ENCODE peak calls at places on chromosome 20, in seven cellular contexts. V is IMR-90, S is H9, H is H1, W is mesenchymal stem cell, B is trophoblast cell, R is neuronal stem cell. Y is an unnamed sample.
A peak's percentile ranks its signal among the peaks of the same experiment; 100 is the strongest.

GRCh38 chr20:64143018-64143801 is 21.0 kb upstream of the MYT1 start:
- DNase-seq in B (no peak), W (no peak), V (no peak), R (no peak), H (peak; percentile 39), S (no peak), Y (no peak)

GRCh38 chr20:2864626-2865025 is 8.7 kb upstream of the PTPRA start:
- DNase-seq in S (no peak), V (no peak), B (peak; percentile 15), W (no peak), H (no peak), R (no peak), Y (no peak)

GRCh38 chr20:16036331-16036730 is 536.9 kb downstream of the KIF16B start:
- DNase-seq in B (no peak), V (no peak), R (no peak), W (no peak), S (no peak), H (no peak), Y (no peak)

GRCh38 chr20:14817121-14817520 is 479.7 kb upstream of the FLRT3 start:
- DNase-seq in W (no peak), H (no peak), V (no peak), S (no peak), R (no peak), B (no peak), Y (no peak)

GRCh38 chr20:35497780-35498189 is 31.7 kb downstream of the C20orf173 start:
- DNase-seq in B (no peak), W (no peak), S (no peak), R (no peak), V (no peak), H (no peak), Y (no peak)

GRCh38 chr20:44428174-44429016 is 47.3 kb upstream of the TTPAL start:
- DNase-seq in B (no peak), V (no peak), S (no peak), W (no peak), R (no peak), H (no peak), Y (no peak)

GRCh38 chr20:8427419-8428065 is 295.5 kb downstream of the PLCB1 start:
- DNase-seq in R (no peak), V (peak; percentile 17), H (no peak), S (no peak), W (no peak), B (no peak), Y (no peak)

GRCh38 chr20:8255945-8256632 is 124.0 kb downstream of the PLCB1 start:
- DNase-seq in H (no peak), B (no peak), V (no peak), R (no peak), S (no peak), W (peak; percentile 67), Y (peak; percentile 7)

GRCh38 chr20:57876163-57876562 is 166.3 kb upstream of the PMEPA1 start:
- DNase-seq in B (no peak), V (no peak), R (no peak), S (no peak), W (no peak), H (no peak), Y (no peak)

GRCh38 chr20:51468636-51469035 is 73.9 kb downstream of the NFATC2 start:
- DNase-seq in R (no peak), H (no peak), S (no peak), W (no peak), B (no peak), V (no peak), Y (no peak)

GRCh38 chr20:56322661-56323060 is 36.1 kb upstream of the FAM210B start:
- DNase-seq in W (no peak), B (no peak), R (no peak), S (no peak), H (no peak), V (no peak), Y (no peak)

GRCh38 chr20:37897008-37897548 is 5.8 kb upstream of the VSTM2L start:
- DNase-seq in B (no peak), H (peak; percentile 71), S (peak; percentile 57), V (no peak), W (no peak), R (no peak), Y (peak; percentile 65)

GRCh38 chr20:15370370-15370769 is 1033.0 kb upstream of the FLRT3 start:
- DNase-seq in B (no peak), V (no peak), R (no peak), W (no peak), S (no peak), H (no peak), Y (no peak)

GRCh38 chr20:44979090-44979621 is 12.8 kb downstream of the STK4 start:
- DNase-seq in B (peak; percentile 17), S (no peak), W (peak; percentile 80), V (peak; percentile 61), R (no peak), H (no peak), Y (no peak)

GRCh38 chr20:45407067-45407745 is 883 bp upstream of the DBNDD2 start:
- DNase-seq in V (no peak), H (no peak), S (peak; percentile 52), R (peak; percentile 15), W (peak; percentile 67), B (no peak), Y (peak; percentile 63)

GRCh38 chr20:41437836-41438235 is 71.2 kb upstream of the EMILIN3 start:
- DNase-seq in H (no peak), V (peak; percentile 10), R (no peak), B (no peak), S (no peak), W (no peak), Y (no peak)

GRCh38 chr20:49814057-49814675 is 1.5 kb downstream of the SLC9A8 start:
- DNase-seq in B (no peak), R (no peak), H (no peak), V (no peak), S (no peak), W (no peak), Y (no peak)

GRCh38 chr20:46401478-46401860 is 4.9 kb downstream of the ELMO2 start:
- DNase-seq in B (no peak), H (no peak), R (no peak), S (no peak), V (no peak), W (peak; percentile 57), Y (no peak)

GRCh38 chr20:48599106-48599747 is 228.6 kb downstream of the PREX1 start:
- DNase-seq in S (no peak), R (no peak), H (no peak), B (no peak), V (no peak), W (no peak), Y (no peak)

GRCh38 chr20:21569586-21569985 is 55.7 kb upstream of the NKX2-2 start:
- DNase-seq in B (no peak), S (no peak), H (no peak), R (no peak), V (no peak), W (no peak), Y (no peak)

GRCh38 chr20:64035066-64035932 is 683 bp upstream of the C20orf204 start:
- DNase-seq in W (no peak), R (no peak), H (no peak), B (no peak), S (no peak), V (no peak), Y (no peak)

GRCh38 chr20:611843-612185 is 1.7 kb upstream of the TCF15 start:
- DNase-seq in R (no peak), B (no peak), S (no peak), V (no peak), H (no peak), W (no peak), Y (peak; percentile 66)

GRCh38 chr20:18058661-18059467 is 1.1 kb upstream of the OVOL2 start:
- DNase-seq in R (peak; percentile 45), V (no peak), B (peak; percentile 17), S (peak; percentile 87), W (no peak), H (peak; percentile 82), Y (peak; percentile 81)

GRCh38 chr20:20196610-20197009 is 144.3 kb downstream of the CFAP61 start:
- DNase-seq in V (no peak), S (no peak), W (no peak), B (no peak), R (no peak), H (no peak), Y (no peak)
- H3K4ac ChIP-seq in V (no peak overlapping the region), S (no peak overlapping the region), W (no peak overlapping the region), B (no peak overlapping the region), R (no peak overlapping the region), H (no peak overlapping the region), Y (no peak overlapping the region)

DNA sequence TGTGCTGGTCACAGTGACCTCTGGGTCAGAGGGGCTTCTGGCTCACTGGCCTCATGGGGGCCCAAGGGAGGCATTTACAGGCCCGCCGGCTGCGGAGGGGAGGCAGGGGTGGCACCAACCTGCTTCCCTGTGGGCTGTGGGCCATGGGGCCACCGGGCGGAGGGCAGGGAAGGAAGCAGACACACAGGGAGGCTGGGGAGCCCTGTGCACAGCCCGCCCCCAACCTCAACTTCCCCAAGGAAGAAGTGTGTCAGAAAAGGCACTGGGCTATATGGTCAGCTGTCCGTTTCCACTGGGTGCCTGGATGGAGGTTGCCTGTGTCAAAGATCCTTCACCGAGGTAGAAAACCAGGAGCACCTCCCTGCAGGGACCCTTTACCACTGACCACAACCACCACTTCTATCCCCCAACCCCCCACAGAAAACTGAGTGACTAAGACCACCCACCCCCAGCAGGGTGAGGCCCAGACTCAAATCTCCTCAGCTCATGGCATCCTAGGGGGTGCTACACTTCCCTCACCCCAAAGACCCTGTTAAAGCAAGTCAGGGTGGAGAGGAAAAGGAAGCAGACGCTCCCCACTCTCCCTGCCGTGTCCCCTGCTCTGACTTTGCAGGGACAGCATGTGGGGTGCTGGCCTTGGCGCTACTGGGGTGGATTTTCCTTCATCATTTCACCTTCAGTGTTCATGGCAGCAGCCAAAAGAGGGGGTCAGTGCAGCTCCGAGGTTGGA is 5.6 kb downstream of the CST3 start:
- DNase-seq in W (no peak), H (no peak), V (no peak), S (no peak), R (no peak), B (no peak), Y (no peak)
- H3K4ac ChIP-seq in W (no peak overlapping the region), H (no peak overlapping the region), V (no peak overlapping the region), S (no peak overlapping the region), R (no peak overlapping the region), B (no peak overlapping the region), Y (no peak overlapping the region)

DNA sequence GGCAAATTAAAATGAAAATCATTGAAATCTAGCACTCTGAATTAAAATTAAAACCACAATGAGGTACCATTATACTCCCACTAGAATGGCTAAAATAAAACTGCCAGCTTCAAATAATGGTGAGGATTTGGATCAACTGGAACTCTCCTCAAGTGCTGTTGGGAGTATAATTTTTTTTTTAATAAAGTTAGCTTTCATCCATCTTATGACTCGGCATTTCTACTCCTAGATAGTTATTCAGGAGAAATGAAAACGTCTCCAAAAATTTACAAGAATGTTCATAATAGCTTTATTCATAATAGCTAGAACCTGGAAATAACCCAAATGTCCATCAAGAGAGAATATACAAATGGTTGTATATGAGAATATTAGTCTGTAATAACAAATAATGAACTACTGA is 63.2 kb downstream of the ASXL1 start:
- DNase-seq in R (no peak), S (no peak), W (no peak), H (no peak), V (no peak), B (no peak), Y (no peak)
- H3K4ac ChIP-seq in R (no peak overlapping the region), S (no peak overlapping the region), W (no peak overlapping the region), H (no peak overlapping the region), V (no peak overlapping the region), B (no peak overlapping the region), Y (no peak overlapping the region)

DNA sequence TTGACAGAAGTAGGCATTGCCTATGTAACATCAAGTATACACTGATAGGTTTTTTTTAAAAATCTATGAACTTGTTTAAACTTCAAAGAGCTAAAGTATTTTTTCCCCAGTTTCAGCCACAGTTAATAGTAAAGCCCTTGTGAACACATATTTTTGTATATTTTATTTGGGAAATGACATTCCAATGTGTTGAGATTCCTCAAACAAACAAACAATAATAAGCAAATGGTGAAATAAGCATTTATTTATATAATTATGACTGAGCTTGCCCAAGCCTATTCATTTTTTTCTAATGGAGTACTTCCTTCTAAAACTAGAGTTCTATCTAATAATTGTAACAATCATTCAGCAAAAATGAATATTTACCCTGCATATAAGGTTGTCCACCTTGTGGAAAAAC is 12.5 kb downstream of the SYCP2 start:
- DNase-seq in R (no peak), V (peak; percentile 27), W (no peak), S (no peak), H (no peak), B (no peak), Y (no peak)
- H3K4ac ChIP-seq in R (no peak overlapping the region), V (no peak overlapping the region), W (no peak overlapping the region), S (no peak overlapping the region), H (no peak overlapping the region), B (no peak overlapping the region), Y (no peak overlapping the region)

Y was measured in mesendoderm.